ENCODE peak calls at places on chromosomes 1 and 21, in nine cellular contexts. W is right lobe of liver, H is body of pancreas, Z is A549, N is K562, F is sigmoid colon, E is tibial nerve, D is adrenal gland, J is IMR-90. U is an unnamed sample.

GRCh38 chr1:12402844-12403243 is 173.0 kb downstream of the VPS13D start:
- DNase-seq in W (no peak), H (no peak), Z (no peak), N (no peak), F (no peak), E (no peak), D (no peak), J (no peak), U (no peak)

GRCh38 chr21:43764576-43765495 is 11.3 kb downstream of the CSTB start:
- DNase-seq in W (no peak), H (no peak), Z (no peak), N (no peak), F (no peak), E (no peak), D (no peak), J (no peak), U (no peak)

GRCh38 chr1:197444754-197445153 is 176.7 kb downstream of the CRB1 start:
- DNase-seq in W (no peak), H (no peak), Z (no peak), N (no peak), F (no peak), E (no peak), D (no peak), J (peak; percentile 15), U (no peak)

GRCh38 chr1:9561429-9561828 is 22.2 kb downstream of the SLC25A33 start:
- DNase-seq in W (no peak), H (peak; percentile 80), Z (no peak), N (peak; percentile 48), F (peak; percentile 73), E (no peak), D (peak; percentile 81), J (peak; percentile 92), U (no peak)

GRCh38 chr1:76053021-76053420 is 21.5 kb upstream of the ST6GALNAC3 start:
- DNase-seq in W (no peak), H (no peak), Z (no peak), N (no peak), F (peak; percentile 68), E (no peak), D (peak; percentile 58), J (no peak), U (no peak)

GRCh38 chr21:34613679-34614442 is 1.1 kb downstream of the RCAN1 start:
- DNase-seq in W (no peak), H (peak; percentile 25), Z (no peak), N (peak; percentile 34), F (no peak), E (no peak), D (peak; percentile 53), J (peak; percentile 7), U (no peak)

GRCh38 chr1:221039616-221040015 is 160.4 kb downstream of the HLX start:
- DNase-seq in W (no peak), H (no peak), Z (no peak), N (peak; percentile 21), F (no peak), E (no peak), D (no peak), J (peak; percentile 75), U (no peak)

GRCh38 chr1:15195420-15196052 is 42.0 kb downstream of the TMEM51 start:
- DNase-seq in W (no peak), H (no peak), Z (no peak), N (no peak), F (no peak), E (no peak), D (no peak), J (no peak), U (peak; percentile 31)

GRCh38 chr1:29321176-29321575 is 84.9 kb downstream of the PTPRU start:
- DNase-seq in W (no peak), H (no peak), Z (no peak), N (no peak), F (no peak), E (no peak), D (no peak), J (no peak), U (no peak)

GRCh38 chr1:31120783-31121180 is 55.3 kb upstream of the PUM1 start:
- DNase-seq in W (no peak), H (no peak), Z (no peak), N (no peak), F (no peak), E (no peak), D (no peak), J (no peak), U (no peak)

DNA sequence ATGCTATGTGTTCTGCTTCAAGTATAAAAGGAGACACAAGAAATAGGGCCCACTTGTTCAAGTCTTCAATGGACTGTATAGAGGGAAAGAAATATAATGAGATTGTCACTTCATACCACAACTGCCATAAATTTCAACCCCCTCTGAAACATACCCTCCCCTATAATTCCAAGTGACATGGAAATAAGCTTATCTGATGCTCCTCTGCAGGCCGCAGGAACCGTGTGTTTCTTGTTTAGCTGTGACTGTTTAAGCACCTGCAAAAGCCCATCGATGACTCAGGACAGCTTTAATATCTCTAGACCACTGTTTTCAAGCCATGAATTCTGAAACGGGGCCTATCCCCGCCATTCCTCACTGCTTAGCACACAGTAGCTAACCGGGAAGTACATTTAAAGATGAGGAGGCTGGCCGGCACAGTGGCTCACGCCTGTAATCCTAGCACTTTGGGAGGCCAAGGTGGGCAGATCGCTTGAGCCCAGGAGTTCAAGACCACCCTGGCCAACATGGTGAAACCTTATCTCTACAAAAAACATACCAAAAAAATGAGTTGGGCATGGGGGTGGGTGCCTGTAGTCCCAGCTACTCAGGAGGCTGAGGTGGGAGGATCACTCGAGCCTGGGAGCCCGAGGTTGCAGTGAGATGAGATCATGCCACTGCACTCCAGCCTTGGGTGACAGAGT is 4.2 kb downstream of the HLCS start:
- DNase-seq in W (no peak), H (no peak), Z (no peak), N (no peak), F (no peak), E (no peak), D (no peak), J (no peak), U (no peak)
- H3K4me3 ChIP-seq in W (no peak overlapping the region), H (no peak overlapping the region), Z (no peak overlapping the region), N (no peak overlapping the region), F (no peak overlapping the region), E (no peak overlapping the region), D (no peak overlapping the region), J (no peak overlapping the region), U (no peak overlapping the region)

GRCh38 chr1:40314721-40315238 is 2.3 kb downstream of the COL9A2 start:
- DNase-seq in W (no peak), H (no peak), Z (no peak), N (no peak), F (no peak), E (no peak), D (no peak), J (no peak), U (no peak)

GRCh38 chr1:40315795-40316594 is 1.1 kb downstream of the COL9A2 start:
- DNase-seq in W (no peak), H (no peak), Z (no peak), N (no peak), F (no peak), E (no peak), D (peak; percentile 53), J (no peak), U (no peak)

GRCh38 chr1:40316595-40317393 is at the start of gene COL9A2:
- DNase-seq in W (no peak), H (peak; percentile 47), Z (peak; percentile 18), N (no peak), F (no peak), E (no peak), D (peak; percentile 49), J (no peak), U (no peak)

GRCh38 chr1:40313958-40314720 is 2.9 kb downstream of the COL9A2 start:
- DNase-seq in W (no peak), H (no peak), Z (no peak), N (no peak), F (no peak), E (no peak), D (peak; percentile 34), J (no peak), U (no peak)

GRCh38 chr1:40315239-40315794 is 1.8 kb downstream of the COL9A2 start:
- DNase-seq in W (peak; percentile 79), H (peak; percentile 79), Z (peak; percentile 58), N (peak; percentile 93), F (peak; percentile 90), E (peak; percentile 77), D (peak; percentile 91), J (peak; percentile 83), U (peak; percentile 73)
- TF ChIP-seq POLR2A in W (no peak), H (no peak), Z (no peak), N (peak; percentile 43), F (no peak), E (no peak), D (no peak), J (no peak), U (no peak)

GRCh38 chr1:202016022-202016624 is 5.7 kb downstream of the ELF3 start:
- DNase-seq in W (no peak), H (no peak), Z (no peak), N (no peak), F (no peak), E (no peak), D (no peak), J (peak; percentile 78), U (no peak)
- H3K4me1 ChIP-seq in W (peaks cover 19% of the 10 kb centered on the region), H (peaks cover 71% of the 10 kb centered on the region), Z (peaks cover 71% of the 10 kb centered on the region), N (peaks cover 47% of the 10 kb centered on the region), F (no peaks in the 10 kb centered on the region), E (no peaks in the 10 kb centered on the region), D (peaks cover 5% of the 10 kb centered on the region), J (peaks cover 18% of the 10 kb centered on the region), U (no peaks in the 10 kb centered on the region)

GRCh38 chr1:206771353-206771722 is 765 bp downstream of the IL19 start:
- DNase-seq in W (no peak), H (no peak), Z (no peak), N (no peak), F (no peak), E (no peak), D (no peak), J (no peak), U (no peak)

GRCh38 chr1:206770531-206771352 is at the start of gene IL19:
- DNase-seq in W (no peak), H (peak; percentile 44), Z (no peak), N (no peak), F (peak; percentile 64), E (peak; percentile 17), D (no peak), J (peak; percentile 34), U (no peak)

GRCh38 chr1:206769331-206769731 is 1.2 kb upstream of the IL19 start:
- DNase-seq in W (no peak), H (peak; percentile 31), Z (no peak), N (no peak), F (no peak), E (no peak), D (no peak), J (no peak), U (no peak)

GRCh38 chr1:206768472-206769330 is 1.9 kb upstream of the IL19 start:
- DNase-seq in W (no peak), H (no peak), Z (no peak), N (no peak), F (no peak), E (no peak), D (no peak), J (no peak), U (no peak)

DNA sequence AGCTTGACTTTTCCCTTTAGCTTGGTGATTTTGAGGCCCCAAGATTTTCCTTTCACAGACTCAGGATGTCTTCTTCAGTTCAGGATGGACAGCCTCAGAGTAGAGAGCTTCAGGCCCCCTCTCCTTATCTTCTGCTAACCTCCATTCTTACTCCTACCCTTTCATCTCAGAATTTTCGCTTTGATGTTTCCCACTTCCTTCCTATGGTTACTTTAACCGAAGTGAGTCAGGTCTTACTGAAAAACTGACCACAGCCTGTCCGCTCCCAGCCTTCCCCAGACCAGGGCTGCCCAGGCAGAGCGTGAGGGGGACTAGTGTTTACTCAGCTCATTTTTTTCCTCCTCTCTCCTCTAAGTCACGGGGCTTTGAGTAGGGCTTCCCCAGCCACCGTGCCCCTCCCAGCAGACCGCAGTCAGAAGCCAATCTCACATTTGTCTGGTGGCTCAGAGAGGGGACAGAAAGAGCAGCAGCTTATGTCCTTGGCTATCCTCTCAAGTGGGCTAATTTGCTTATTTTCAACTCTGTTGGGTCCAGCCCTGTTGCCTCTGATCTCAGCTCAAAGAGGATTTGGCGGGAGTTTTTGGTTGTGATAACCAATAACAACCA is 4.2 kb upstream of the IL19 start:
- DNase-seq in W (peak; percentile 44), H (peak; percentile 63), Z (no peak), N (peak; percentile 42), F (peak; percentile 77), E (peak; percentile 48), D (peak; percentile 60), J (peak; percentile 93), U (no peak)
- H3K4me3 ChIP-seq in W (no peak overlapping the region), H (no peak overlapping the region), Z (no peak overlapping the region), N (no peak overlapping the region), F (no peak overlapping the region), E (no peak overlapping the region), D (no peak overlapping the region), J (no peak overlapping the region), U (no peak overlapping the region)